ENCODE peak calls at places on chromosomes 11 and 22, in seven cellular contexts. One of them, this sample, is unnamed.

GRCh38 chr11:113153847-113154246 is 160.5 kb upstream of the TTC12 start:
- DNase-seq in K562: no peak
- DNase-seq in HepG2: no peak
- DNase-seq in SK-N-SH: no peak
- DNase-seq in stomach: no peak
- DNase-seq in transverse colon: no peak
- DNase-seq in suprapubic skin: no peak
- DNase-seq in this sample: no peak

GRCh38 chr11:72227316-72228228 is 3.0 kb downstream of the INPPL1 start:
- DNase-seq in suprapubic skin: peak; percentile 75
- DNase-seq in HepG2: no peak
- DNase-seq in stomach: peak; percentile 27
- DNase-seq in SK-N-SH: no peak
- DNase-seq in K562: no peak
- DNase-seq in transverse colon: no peak
- DNase-seq in this sample: no peak

GRCh38 chr11:48006301-48006992 is 26.1 kb downstream of the PTPRJ start:
- DNase-seq in transverse colon: no peak
- DNase-seq in stomach: no peak
- DNase-seq in K562: peak; percentile 67
- DNase-seq in HepG2: no peak
- DNase-seq in SK-N-SH: no peak
- DNase-seq in suprapubic skin: no peak
- DNase-seq in this sample: no peak

GRCh38 chr11:23540101-23540561 is 679.9 kb upstream of the CCDC179 start:
- DNase-seq in SK-N-SH: peak; percentile 66
- DNase-seq in suprapubic skin: no peak
- DNase-seq in transverse colon: no peak
- DNase-seq in K562: peak; percentile 13
- DNase-seq in HepG2: peak; percentile 44
- DNase-seq in stomach: no peak
- DNase-seq in this sample: no peak

GRCh38 chr11:130608267-130608666 is 159.8 kb downstream of the ADAMTS15 start:
- DNase-seq in transverse colon: no peak
- DNase-seq in SK-N-SH: no peak
- DNase-seq in HepG2: no peak
- DNase-seq in K562: no peak
- DNase-seq in stomach: no peak
- DNase-seq in suprapubic skin: no peak
- DNase-seq in this sample: no peak

GRCh38 chr11:74018331-74019005 is 9.6 kb upstream of the UCP3 start:
- DNase-seq in HepG2: peak; percentile 89
- DNase-seq in K562: no peak
- DNase-seq in transverse colon: peak; percentile 93
- DNase-seq in SK-N-SH: no peak
- DNase-seq in suprapubic skin: peak; percentile 93
- DNase-seq in stomach: peak; percentile 97
- DNase-seq in this sample: peak; percentile 97

GRCh38 chr22:23243006-23243573 is 62.8 kb downstream of the BCR start:
- DNase-seq in SK-N-SH: no peak
- DNase-seq in stomach: no peak
- DNase-seq in HepG2: no peak
- DNase-seq in transverse colon: no peak
- DNase-seq in suprapubic skin: no peak
- DNase-seq in K562: peak; percentile 79
- DNase-seq in this sample: no peak

GRCh38 chr11:30579348-30579747 is 6.8 kb downstream of the MPPED2 start:
- DNase-seq in transverse colon: no peak
- DNase-seq in K562: no peak
- DNase-seq in SK-N-SH: no peak
- DNase-seq in suprapubic skin: no peak
- DNase-seq in HepG2: no peak
- DNase-seq in stomach: no peak
- DNase-seq in this sample: no peak

GRCh38 chr11:118068206-118068944 is 8.5 kb upstream of the TMPRSS4 start:
- DNase-seq in transverse colon: no peak
- DNase-seq in HepG2: no peak
- DNase-seq in suprapubic skin: no peak
- DNase-seq in SK-N-SH: no peak
- DNase-seq in K562: peak; percentile 63
- DNase-seq in stomach: no peak
- DNase-seq in this sample: no peak

GRCh38 chr11:86949995-86950993 is 4.9 kb downstream of the FZD4 start:
- DNase-seq in SK-N-SH: no peak
- DNase-seq in transverse colon: no peak
- DNase-seq in K562: no peak
- DNase-seq in suprapubic skin: no peak
- DNase-seq in HepG2: no peak
- DNase-seq in stomach: no peak
- DNase-seq in this sample: no peak

GRCh38 chr11:118207079-118207478 is 17.7 kb downstream of the JAML start:
- DNase-seq in stomach: no peak
- DNase-seq in SK-N-SH: no peak
- DNase-seq in K562: no peak
- DNase-seq in transverse colon: no peak
- DNase-seq in HepG2: no peak
- DNase-seq in suprapubic skin: no peak
- DNase-seq in this sample: no peak

GRCh38 chr11:17547932-17548331 is 873 bp downstream of the OTOG start:
- DNase-seq in K562: no peak
- DNase-seq in suprapubic skin: no peak
- DNase-seq in SK-N-SH: no peak
- DNase-seq in transverse colon: no peak
- DNase-seq in HepG2: no peak
- DNase-seq in stomach: no peak
- DNase-seq in this sample: no peak

GRCh38 chr22:47190957-47191323 is 428.5 kb downstream of the TBC1D22A start:
- DNase-seq in transverse colon: no peak
- DNase-seq in HepG2: no peak
- DNase-seq in K562: no peak
- DNase-seq in SK-N-SH: no peak
- DNase-seq in stomach: peak; percentile 11
- DNase-seq in suprapubic skin: peak; percentile 77
- DNase-seq in this sample: no peak

GRCh38 chr22:19173047-19174035 is 5.2 kb downstream of the SLC25A1 start:
- DNase-seq in HepG2: peak; percentile 24
- DNase-seq in stomach: no peak
- DNase-seq in K562: peak; percentile 75
- DNase-seq in suprapubic skin: no peak
- DNase-seq in SK-N-SH: no peak
- DNase-seq in transverse colon: peak; percentile 73
- DNase-seq in this sample: no peak

GRCh38 chr11:119491753-119492455 is 68.9 kb upstream of the THY1 start:
- DNase-seq in suprapubic skin: no peak
- DNase-seq in transverse colon: no peak
- DNase-seq in SK-N-SH: no peak
- DNase-seq in HepG2: no peak
- DNase-seq in stomach: no peak
- DNase-seq in K562: no peak
- DNase-seq in this sample: no peak

GRCh38 chr11:1060885-1061616 is 13.6 kb upstream of the MUC2 start:
- DNase-seq in transverse colon: peak; percentile 92
- DNase-seq in suprapubic skin: peak; percentile 77
- DNase-seq in HepG2: no peak
- DNase-seq in stomach: peak; percentile 77
- DNase-seq in SK-N-SH: no peak
- DNase-seq in K562: no peak
- DNase-seq in this sample: no peak

GRCh38 chr22:46409631-46410210 is 74.2 kb downstream of the TRMU start:
- DNase-seq in HepG2: no peak
- DNase-seq in suprapubic skin: no peak
- DNase-seq in K562: no peak
- DNase-seq in SK-N-SH: no peak
- DNase-seq in transverse colon: no peak
- DNase-seq in stomach: no peak
- DNase-seq in this sample: no peak

DNA sequence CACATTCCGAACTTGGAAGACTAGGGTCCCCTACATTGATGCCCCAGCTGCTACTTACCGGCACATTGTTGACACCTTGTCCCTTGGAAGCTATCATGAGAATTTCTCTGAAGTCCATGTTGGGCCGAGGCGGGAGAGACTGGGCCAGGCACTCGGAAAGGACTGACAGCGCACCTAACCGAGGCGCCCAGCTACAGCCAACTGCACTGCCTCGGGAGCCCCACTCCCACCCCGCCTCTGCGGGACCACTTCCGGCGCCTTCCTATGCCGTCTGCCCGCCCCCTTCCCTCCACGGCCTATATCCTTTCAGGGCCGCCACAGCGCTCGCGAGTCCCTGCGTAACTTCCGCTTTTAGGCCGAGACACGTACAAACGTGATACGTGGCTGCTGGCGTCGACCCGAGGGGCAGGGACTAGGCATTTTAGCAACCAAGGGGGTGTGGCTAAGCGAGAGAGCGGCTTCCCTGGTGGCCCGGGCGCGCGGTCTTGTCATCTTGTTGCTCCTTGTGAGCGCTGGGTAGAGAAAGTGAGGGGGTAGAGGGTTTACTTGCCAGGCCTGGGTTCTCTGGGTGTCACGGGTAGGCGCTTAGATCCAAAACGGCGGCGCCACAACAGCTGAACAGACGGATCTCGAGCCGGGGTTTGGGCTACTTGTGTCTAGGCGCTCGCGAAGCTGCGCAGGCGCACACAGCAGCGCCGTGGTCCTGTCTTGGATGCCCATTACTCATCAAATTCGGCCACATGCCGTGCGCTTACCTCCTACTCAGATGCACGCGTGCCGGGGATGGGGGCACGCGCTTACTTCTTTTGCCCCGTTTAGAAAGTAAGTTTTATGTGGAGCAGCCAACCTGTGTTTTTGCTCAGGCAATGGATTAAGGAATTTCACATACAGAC is at the start of gene SPTY2D1:
- DNase-seq in suprapubic skin: peak; percentile 100
- DNase-seq in stomach: peak; percentile 100
- DNase-seq in SK-N-SH: peak; percentile 91
- DNase-seq in transverse colon: peak; percentile 99
- DNase-seq in HepG2: peak; percentile 99
- DNase-seq in K562: peak; percentile 100
- DNase-seq in this sample: peak; percentile 100
- TF ChIP-seq EP300 in suprapubic skin: no peak
- TF ChIP-seq EP300 in stomach: no peak
- TF ChIP-seq EP300 in SK-N-SH: no peak
- TF ChIP-seq EP300 in transverse colon: no peak
- TF ChIP-seq EP300 in HepG2: no peak
- TF ChIP-seq EP300 in K562: peak; percentile 32
- TF ChIP-seq EP300 in this sample: no peak

GRCh38 chr11:59173080-59173963 is 1.4 kb downstream of the DTX4 start:
- DNase-seq in HepG2: peak; percentile 13
- DNase-seq in SK-N-SH: peak; percentile 36
- DNase-seq in K562: no peak
- DNase-seq in stomach: peak; percentile 35
- DNase-seq in transverse colon: peak; percentile 41
- DNase-seq in suprapubic skin: peak; percentile 81
- DNase-seq in this sample: peak; percentile 90
- TF ChIP-seq POLR2AphosphoS5 in HepG2: no peak
- TF ChIP-seq POLR2AphosphoS5 in SK-N-SH: no peak
- TF ChIP-seq POLR2AphosphoS5 in K562: no peak
- TF ChIP-seq POLR2AphosphoS5 in stomach: no peak
- TF ChIP-seq POLR2AphosphoS5 in transverse colon: no peak
- TF ChIP-seq POLR2AphosphoS5 in suprapubic skin: no peak
- TF ChIP-seq POLR2AphosphoS5 in this sample: no peak

DNA sequence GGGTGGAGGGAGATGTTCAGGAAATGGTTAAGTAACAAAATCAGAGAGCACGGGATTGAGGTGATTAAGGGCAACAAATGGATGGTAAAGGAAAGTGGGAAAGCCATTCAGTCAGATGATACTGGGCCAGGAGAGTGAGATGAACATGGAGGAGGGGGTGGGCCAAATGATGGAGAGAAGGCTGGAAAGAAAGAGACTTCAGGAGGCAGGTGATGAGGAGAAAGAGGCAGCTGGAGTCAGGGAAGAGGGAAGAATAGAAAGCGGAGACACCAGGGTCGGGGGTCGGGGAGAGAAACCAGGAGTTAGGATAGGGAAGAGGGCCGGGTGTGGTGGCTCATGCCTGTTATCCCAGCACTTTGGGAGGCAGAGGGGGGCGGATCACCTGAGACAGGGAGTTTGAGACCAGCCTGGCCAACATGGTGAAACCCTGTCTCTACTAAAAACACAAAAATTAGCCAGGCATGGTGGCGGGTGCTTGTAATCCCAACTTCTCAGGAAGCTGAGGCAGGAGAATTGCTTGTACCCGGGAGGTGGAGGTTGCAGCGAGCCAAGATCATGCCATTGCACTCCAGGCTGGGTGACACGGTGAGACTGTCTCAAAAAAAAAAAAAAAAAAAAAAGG is 4.7 kb upstream of the KDM2A start:
- DNase-seq in K562: no peak
- DNase-seq in SK-N-SH: no peak
- DNase-seq in transverse colon: no peak
- DNase-seq in stomach: no peak
- DNase-seq in suprapubic skin: no peak
- DNase-seq in HepG2: no peak
- DNase-seq in this sample: no peak
- H3K4me3 ChIP-seq in K562: no peak overlapping the region
- H3K4me3 ChIP-seq in SK-N-SH: no peak overlapping the region
- H3K4me3 ChIP-seq in transverse colon: no peak overlapping the region
- H3K4me3 ChIP-seq in stomach: no peak overlapping the region
- H3K4me3 ChIP-seq in suprapubic skin: no peak overlapping the region
- H3K4me3 ChIP-seq in HepG2: peak overlapping the region; percentile 12
- H3K4me3 ChIP-seq in this sample: no peak overlapping the region

GRCh38 chr11:42960521-42961088 is 351.2 kb upstream of the API5 start:
- DNase-seq in transverse colon: no peak
- DNase-seq in suprapubic skin: no peak
- DNase-seq in K562: no peak
- DNase-seq in stomach: no peak
- DNase-seq in SK-N-SH: peak; percentile 28
- DNase-seq in HepG2: no peak
- DNase-seq in this sample: no peak
- TF ChIP-seq EP300 in transverse colon: no peak
- TF ChIP-seq EP300 in suprapubic skin: no peak
- TF ChIP-seq EP300 in K562: no peak
- TF ChIP-seq EP300 in stomach: no peak
- TF ChIP-seq EP300 in SK-N-SH: peak; percentile 39
- TF ChIP-seq EP300 in HepG2: no peak
- TF ChIP-seq EP300 in this sample: no peak

GRCh38 chr11:34318111-34319037 is 39.4 kb downstream of the ABTB2 start:
- DNase-seq in suprapubic skin: no peak
- DNase-seq in transverse colon: peak; percentile 34
- DNase-seq in SK-N-SH: no peak
- DNase-seq in stomach: no peak
- DNase-seq in HepG2: peak; percentile 72
- DNase-seq in K562: no peak
- DNase-seq in this sample: no peak
- TF ChIP-seq POLR2AphosphoS5 in suprapubic skin: no peak
- TF ChIP-seq POLR2AphosphoS5 in transverse colon: no peak
- TF ChIP-seq POLR2AphosphoS5 in SK-N-SH: no peak
- TF ChIP-seq POLR2AphosphoS5 in stomach: peak; percentile 33
- TF ChIP-seq POLR2AphosphoS5 in HepG2: no peak
- TF ChIP-seq POLR2AphosphoS5 in K562: no peak
- TF ChIP-seq POLR2AphosphoS5 in this sample: no peak